ENCODE peak calls at places on chromosome X, in five cellular contexts. I is colonic mucosa, N is endothelial cell, G is breast epithelium, T is activated T-helper 1 cell treated with Interleukin-2 at 50 U/mL for 16 hours. J is an unnamed sample.

GRCh38 chrX:12770440-12770839 is 20.8 kb upstream of the PRPS2 start:
- DNase-seq in I (no peak), N (no peak), G (no peak), T (no peak), J (peak; percentile 51)

GRCh38 chrX:130330706-130331105 is 9.0 kb upstream of the SLC25A14 start:
- DNase-seq in I (peak; percentile 57), N (peak; percentile 24), G (no peak), T (no peak), J (peak; percentile 42)

GRCh38 chrX:103800318-103800717 is 23.7 kb downstream of the PLP1 start:
- DNase-seq in I (no peak), N (no peak), G (no peak), T (no peak), J (no peak)

GRCh38 chrX:38036471-38036870 is 30.1 kb downstream of the SYTL5 start:
- DNase-seq in I (no peak), N (no peak), G (no peak), T (no peak), J (no peak)

GRCh38 chrX:3962511-3963350 is 249.3 kb upstream of the PRKX start:
- DNase-seq in I (no peak), N (peak; percentile 6), G (no peak), T (no peak), J (no peak)

GRCh38 chrX:150575415-150575814 is 7.0 kb downstream of the MTM1 start:
- DNase-seq in I (peak; percentile 70), N (no peak), G (no peak), T (peak; percentile 21), J (no peak)

GRCh38 chrX:78092296-78092695 is 11.8 kb upstream of the PGK1 start:
- DNase-seq in I (no peak), N (peak; percentile 40), G (no peak), T (no peak), J (no peak)

GRCh38 chrX:122004127-122004526 is 956.7 kb downstream of the GLUD2 start:
- DNase-seq in I (no peak), N (no peak), G (no peak), T (no peak), J (no peak)

GRCh38 chrX:103941201-103941975 is 21.0 kb upstream of the TMSB15B start:
- DNase-seq in I (no peak), N (no peak), G (no peak), T (no peak), J (peak; percentile 26)

GRCh38 chrX:20254712-20255299 is 11.9 kb downstream of the RPS6KA3 start:
- DNase-seq in I (no peak), N (no peak), G (no peak), T (no peak), J (no peak)

GRCh38 chrX:128816919-128817318 is 706.4 kb downstream of the SMARCA1 start:
- DNase-seq in I (no peak), N (peak; percentile 8), G (no peak), T (no peak), J (no peak)

GRCh38 chrX:16772460-16772859 is 13.8 kb upstream of the TXLNG start:
- DNase-seq in I (no peak), N (no peak), G (no peak), T (no peak), J (no peak)

GRCh38 chrX:20322887-20323286 is 56.2 kb upstream of the RPS6KA3 start:
- DNase-seq in I (no peak), N (no peak), G (no peak), T (no peak), J (no peak)

GRCh38 chrX:17022205-17022604 is 75.7 kb downstream of the REPS2 start:
- DNase-seq in I (no peak), N (no peak), G (no peak), T (no peak), J (no peak)

GRCh38 chrX:20471483-20471882 is 204.8 kb upstream of the RPS6KA3 start:
- DNase-seq in I (no peak), N (no peak), G (no peak), T (no peak), J (no peak)

GRCh38 chrX:21375795-21376069 is 1.5 kb downstream of the CNKSR2 start:
- DNase-seq in I (no peak), N (peak; percentile 1), G (no peak), T (no peak), J (no peak)

GRCh38 chrX:102548231-102548630 is 31.7 kb upstream of the TMSB15A start:
- DNase-seq in I (no peak), N (no peak), G (no peak), T (no peak), J (no peak)

GRCh38 chrX:78321809-78322208 is 5.6 kb downstream of the CYSLTR1 start:
- DNase-seq in I (peak; percentile 39), N (no peak), G (no peak), T (peak; percentile 27), J (peak; percentile 42)

GRCh38 chrX:72132456-72132855 is 741 bp upstream of the RTL5 start:
- DNase-seq in I (no peak), N (no peak), G (no peak), T (no peak), J (no peak)

GRCh38 chrX:40773809-40774208 is 38.5 kb upstream of the MED14 start:
- DNase-seq in I (no peak), N (no peak), G (no peak), T (no peak), J (no peak)

GRCh38 chrX:100353326-100353725 is 56.7 kb downstream of the PCDH19 start:
- DNase-seq in I (no peak), N (no peak), G (no peak), T (no peak), J (no peak)

GRCh38 chrX:132443196-132443595 is 45.6 kb downstream of the MBNL3 start:
- DNase-seq in I (no peak), N (no peak), G (no peak), T (no peak), J (no peak)

GRCh38 chrX:19543951-19544359 is 28.6 kb upstream of the MAP3K15 start:
- DNase-seq in I (no peak), N (no peak), G (no peak), T (no peak), J (no peak)

GRCh38 chrX:63967541-63967940 is 182.5 kb upstream of the ARHGEF9 start:
- DNase-seq in I (no peak), N (no peak), G (no peak), T (no peak), J (no peak)

GRCh38 chrX:17046478-17047097 is 100.1 kb downstream of the REPS2 start:
- DNase-seq in I (peak; percentile 73), N (peak; percentile 59), G (no peak), T (no peak), J (peak; percentile 30)

GRCh38 chrX:49912866-49913265 is 9.5 kb upstream of the CLCN5 start:
- DNase-seq in I (no peak), N (no peak), G (no peak), T (no peak), J (no peak)

GRCh38 chrX:150361777-150362351 is 1.3 kb upstream of the MAMLD1 start:
- DNase-seq in I (no peak), N (peak; percentile 3), G (no peak), T (no peak), J (no peak)

GRCh38 chrX:109997786-109998452 is 5.0 kb upstream of the TMEM164 start:
- DNase-seq in I (no peak), N (no peak), G (no peak), T (no peak), J (no peak)

GRCh38 chrX:135346975-135347374 is 37.7 kb downstream of the ETDC start:
- DNase-seq in I (no peak), N (no peak), G (no peak), T (no peak), J (no peak)

GRCh38 chrX:53374222-53374820 is 48.1 kb downstream of the SMC1A start:
- DNase-seq in I (no peak), N (no peak), G (no peak), T (no peak), J (no peak)

GRCh38 chrX:30060718-30061117 is 154.6 kb upstream of the MAGEB2 start:
- DNase-seq in I (no peak), N (peak; percentile 3), G (no peak), T (no peak), J (no peak)

GRCh38 chrX:46707274-46707965 is 51.5 kb downstream of the SLC9A7 start:
- DNase-seq in I (no peak), N (no peak), G (no peak), T (no peak), J (no peak)

GRCh38 chrX:102784550-102784949 is 64.0 kb downstream of the GPRASP3 start:
- DNase-seq in I (no peak), N (no peak), G (no peak), T (no peak), J (no peak)

GRCh38 chrX:86348669-86349068 is 200.4 kb downstream of the DACH2 start:
- DNase-seq in I (no peak), N (peak; percentile 8), G (no peak), T (no peak), J (no peak)

GRCh38 chrX:48919947-48920712 is 1.3 kb upstream of the PIM2 start:
- DNase-seq in I (no peak), N (no peak), G (no peak), T (no peak), J (no peak)